ENCODE peak calls at places on chromosome 1, in six cellular contexts. C is nephron progenitor cell, W is heart right ventricle, O is activated B cell treated with CpG ODN at 0.5 μM for 24 hours, V is PC-3, F is cardiac fibroblast. E is an unnamed sample.

GRCh38 chr1:164310166-164310565 is 248.8 kb upstream of the PBX1 start:
- DNase-seq in C (no peak), W (no peak), O (no peak), V (no peak), F (no peak), E (no peak)

GRCh38 chr1:15103906-15104305 is 49.6 kb upstream of the TMEM51 start:
- DNase-seq in C (no peak), W (no peak), O (no peak), V (no peak), F (no peak), E (no peak)

GRCh38 chr1:26288311-26288941 is 8.5 kb downstream of the SH3BGRL3 start:
- DNase-seq in C (no peak), W (no peak), O (peak; percentile 40), V (no peak), F (no peak), E (no peak)

GRCh38 chr1:67061266-67061665 is 7.3 kb upstream of the SLC35D1 start:
- DNase-seq in C (no peak), W (no peak), O (no peak), V (no peak), F (no peak), E (no peak)

GRCh38 chr1:23930270-23930669 is 17.1 kb upstream of the CNR2 start:
- DNase-seq in C (no peak), W (no peak), O (no peak), V (no peak), F (no peak), E (no peak)

GRCh38 chr1:224640018-224640417 is 23.9 kb downstream of the CNIH3 start:
- DNase-seq in C (no peak), W (no peak), O (no peak), V (no peak), F (no peak), E (no peak)

GRCh38 chr1:202625416-202626360 is 84.6 kb downstream of the SYT2 start:
- DNase-seq in C (peak; percentile 80), W (peak; percentile 63), O (peak; percentile 56), V (peak; percentile 53), F (peak; percentile 78), E (peak; percentile 80)

GRCh38 chr1:241485554-241485992 is 34.0 kb downstream of the FH start:
- DNase-seq in C (no peak), W (no peak), O (no peak), V (peak; percentile 73), F (peak; percentile 17), E (peak; percentile 64)

GRCh38 chr1:43569175-43569574 is 38.5 kb downstream of the PTPRF start:
- DNase-seq in C (no peak), W (no peak), O (no peak), V (no peak), F (no peak), E (no peak)

GRCh38 chr1:85850238-85850637 is 142.0 kb upstream of the ZNHIT6 start:
- DNase-seq in C (no peak), W (no peak), O (no peak), V (peak; percentile 96), F (peak; percentile 87), E (peak; percentile 85)

GRCh38 chr1:116134178-116134773 is 23.1 kb downstream of the MAB21L3 start:
- DNase-seq in C (no peak), W (no peak), O (no peak), V (peak; percentile 43), F (no peak), E (no peak)

GRCh38 chr1:165661691-165662090 is 30.7 kb downstream of the MGST3 start:
- DNase-seq in C (no peak), W (no peak), O (no peak), V (no peak), F (no peak), E (no peak)

GRCh38 chr1:243850368-243851128 is 505 bp upstream of the AKT3 start:
- DNase-seq in C (peak; percentile 83), W (peak; percentile 82), O (peak; percentile 76), V (peak; percentile 85), F (peak; percentile 81), E (peak; percentile 93)

GRCh38 chr1:3673381-3674099 is 21.2 kb downstream of the TP73 start:
- DNase-seq in C (no peak), W (no peak), O (no peak), V (no peak), F (no peak), E (no peak)

GRCh38 chr1:107277022-107277421 is 136.2 kb downstream of the NTNG1 start:
- DNase-seq in C (peak; percentile 49), W (peak; percentile 5), O (no peak), V (peak; percentile 65), F (peak; percentile 38), E (peak; percentile 63)

GRCh38 chr1:223244366-223245103 is 101.5 kb upstream of the TLR5 start:
- DNase-seq in C (no peak), W (no peak), O (no peak), V (peak; percentile 25), F (peak; percentile 14), E (peak; percentile 36)
- TF ChIP-seq CTCF in C (no peak), W (peak; percentile 8), O (no peak), V (peak; percentile 49), F (no peak), E (no peak)

GRCh38 chr1:247400685-247401084 is 15.3 kb upstream of the NLRP3 start:
- DNase-seq in C (no peak), W (no peak), O (no peak), V (no peak), F (no peak), E (no peak)
- TF ChIP-seq CTCF in C (no peak), W (no peak), O (no peak), V (peak; percentile 62), F (no peak), E (no peak)

GRCh38 chr1:38360807-38361206 is 314.2 kb upstream of the POU3F1 start:
- DNase-seq in C (no peak), W (no peak), O (no peak), V (no peak), F (no peak), E (no peak)
- TF ChIP-seq CTCF in C (no peak), W (no peak), O (no peak), V (no peak), F (no peak), E (no peak)

DNA sequence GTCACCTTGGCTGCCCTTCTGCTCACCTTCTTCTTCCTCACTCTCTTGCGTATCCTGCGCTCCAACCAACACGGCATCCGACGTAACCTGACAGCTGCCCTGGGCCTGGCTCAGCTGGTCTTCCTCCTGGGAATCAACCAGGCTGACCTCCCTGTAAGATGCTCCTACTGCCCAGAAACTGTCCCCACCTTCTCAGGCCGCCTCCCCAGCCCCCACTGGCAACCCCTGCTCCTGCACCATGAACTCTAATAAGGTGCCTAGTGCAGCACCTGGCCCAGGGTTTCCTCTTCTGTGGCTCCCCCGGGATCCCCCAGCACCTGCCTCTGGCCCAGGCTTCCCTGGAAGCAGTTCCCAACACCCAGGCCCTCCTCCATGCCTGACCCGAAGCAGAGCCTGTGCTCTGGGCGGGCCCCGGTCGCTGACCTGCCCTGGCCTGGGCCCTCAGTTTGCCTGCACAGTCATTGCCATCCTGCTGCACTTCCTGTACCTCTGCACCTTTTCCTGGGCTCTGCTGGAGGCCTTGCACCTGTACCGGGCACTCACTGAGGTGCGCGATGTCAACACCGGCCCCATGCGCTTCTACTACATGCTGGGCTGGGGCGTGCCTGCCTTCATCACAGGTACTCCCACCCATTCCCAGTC is 12.8 kb downstream of the PSRC1 start:
- DNase-seq in C (no peak), W (no peak), O (no peak), V (no peak), F (no peak), E (no peak)
- TF ChIP-seq CTCF in C (no peak), W (no peak), O (no peak), V (no peak), F (no peak), E (no peak)

DNA sequence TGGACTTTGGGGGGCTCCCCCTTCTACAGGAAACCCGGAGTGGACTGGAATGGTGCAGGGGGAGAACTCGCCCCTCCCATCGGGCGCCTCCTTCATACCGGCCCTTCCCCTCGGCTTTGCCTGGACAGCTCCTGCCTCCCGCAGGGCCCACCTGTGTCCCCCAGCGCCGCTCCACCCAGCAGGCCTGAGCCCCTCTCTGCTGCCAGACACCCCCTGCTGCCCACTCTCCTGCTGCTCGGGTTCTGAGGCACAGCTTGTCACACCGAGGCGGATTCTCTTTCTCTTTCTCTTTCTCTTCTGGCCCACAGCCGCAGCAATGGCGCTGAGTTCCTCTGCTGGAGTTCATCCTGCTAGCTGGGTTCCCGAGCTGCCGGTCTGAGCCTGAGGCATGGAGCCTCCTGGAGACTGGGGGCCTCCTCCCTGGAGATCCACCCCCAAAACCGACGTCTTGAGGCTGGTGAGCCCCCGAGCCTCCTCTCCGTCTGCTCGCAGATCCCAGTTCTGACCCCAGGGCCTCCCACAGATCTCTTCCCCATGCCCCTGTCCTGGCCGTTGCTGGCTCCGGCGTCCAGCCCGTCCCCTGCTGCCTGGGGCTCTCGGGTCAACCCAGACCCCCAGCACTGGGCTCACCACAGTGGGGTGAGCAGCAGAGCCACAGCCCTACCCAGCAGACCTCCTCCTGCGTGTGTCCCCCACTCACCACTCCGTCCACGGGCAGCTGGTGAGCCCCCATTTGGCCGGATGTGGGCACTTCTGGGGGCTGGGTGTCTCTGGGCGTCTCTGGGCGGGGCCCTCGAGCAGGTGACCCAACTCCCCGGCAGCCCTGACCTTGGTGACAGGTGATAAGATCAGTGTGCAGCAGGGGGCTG is at the start of gene TNFRSF14:
- DNase-seq in C (no peak), W (peak; percentile 65), O (peak; percentile 62), V (peak; percentile 51), F (peak; percentile 60), E (peak; percentile 34)
- TF ChIP-seq CTCF in C (no peak), W (no peak), O (no peak), V (no peak), F (peak; percentile 14), E (no peak)

DNA sequence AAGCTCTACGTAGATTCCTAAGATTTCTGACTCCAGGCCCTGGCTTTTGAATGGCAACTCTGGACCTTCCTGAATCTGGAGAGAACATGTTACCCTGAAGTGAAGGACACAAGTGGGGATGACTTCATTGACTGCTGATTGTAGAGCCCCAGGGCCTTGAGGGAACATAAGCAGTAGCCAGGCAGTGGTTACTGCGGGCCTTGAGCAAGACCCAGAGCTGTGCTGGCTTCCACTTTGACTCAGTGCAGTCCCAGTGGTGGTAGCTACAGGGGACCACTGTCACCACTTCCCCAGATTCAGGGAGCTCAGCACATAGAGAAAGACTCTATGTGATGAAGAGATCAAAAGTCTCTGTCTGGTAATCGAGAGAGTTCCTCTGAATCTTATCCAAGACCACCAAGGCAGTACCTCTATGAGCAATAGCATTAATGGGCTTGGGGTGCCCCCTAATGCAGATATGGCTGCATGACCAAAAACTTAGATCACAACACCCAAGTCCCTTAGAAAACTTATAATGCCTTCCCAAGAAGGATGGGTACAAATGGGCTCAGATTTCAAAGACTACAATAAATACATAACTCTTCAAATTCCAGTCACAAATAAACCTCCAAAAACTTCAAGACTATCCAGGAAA is 1278.3 kb downstream of the AMY1C start:
- DNase-seq in C (no peak), W (no peak), O (no peak), V (no peak), F (no peak), E (no peak)
- TF ChIP-seq CTCF in C (no peak), W (no peak), O (no peak), V (no peak), F (no peak), E (no peak)

E was measured in MCF 10A.